ENCODE peak calls at places on chromosomes 2 and 18, in four cellular contexts. E is choroid plexus epithelial cell, U is hepatocyte, A is cardiac muscle cell. R is an unnamed sample.

GRCh38 chr2:176056411-176056810 is 27.4 kb downstream of the EVX2 start:
- DNase-seq in E (peak; percentile 6), U (peak; percentile 33), A (peak; percentile 50), R (no peak)

GRCh38 chr2:10260130-10260529 is 42.6 kb upstream of the HPCAL1 start:
- DNase-seq in E (no peak), U (peak; percentile 49), A (no peak), R (no peak)

GRCh38 chr2:45746888-45747287 is 95.4 kb downstream of the PRKCE start:
- DNase-seq in E (no peak), U (no peak), A (no peak), R (no peak)

GRCh38 chr2:95314964-95315611 is 17.9 kb downstream of the KCNIP3 start:
- DNase-seq in E (peak; percentile 36), U (peak; percentile 51), A (peak; percentile 53), R (peak; percentile 81)

GRCh38 chr2:115364078-115364477 is 921.6 kb downstream of the DPP10 start:
- DNase-seq in E (peak; percentile 1), U (no peak), A (no peak), R (peak; percentile 32)

GRCh38 chr2:201116959-201117734 is 1.2 kb downstream of the CFLAR start:
- DNase-seq in E (peak; percentile 92), U (peak; percentile 76), A (no peak), R (peak; percentile 58)

GRCh38 chr18:36179562-36180334 is 7.5 kb upstream of the MOCOS start:
- DNase-seq in E (peak; percentile 98), U (peak; percentile 53), A (no peak), R (no peak)

GRCh38 chr2:8053241-8053640 is 628.6 kb upstream of the ID2 start:
- DNase-seq in E (no peak), U (no peak), A (no peak), R (no peak)

GRCh38 chr2:74659462-74659861 is 5.4 kb downstream of the SEMA4F start:
- DNase-seq in E (peak; percentile 13), U (no peak), A (no peak), R (no peak)

GRCh38 chr2:74658516-74658915 is 4.5 kb downstream of the SEMA4F start:
- DNase-seq in E (peak; percentile 11), U (no peak), A (no peak), R (no peak)

GRCh38 chr2:74653589-74653984 is 460 bp upstream of the SEMA4F start:
- DNase-seq in E (no peak), U (no peak), A (no peak), R (no peak)

GRCh38 chr2:74655579-74655978 is 1.5 kb downstream of the SEMA4F start:
- DNase-seq in E (no peak), U (no peak), A (no peak), R (no peak)

DNA sequence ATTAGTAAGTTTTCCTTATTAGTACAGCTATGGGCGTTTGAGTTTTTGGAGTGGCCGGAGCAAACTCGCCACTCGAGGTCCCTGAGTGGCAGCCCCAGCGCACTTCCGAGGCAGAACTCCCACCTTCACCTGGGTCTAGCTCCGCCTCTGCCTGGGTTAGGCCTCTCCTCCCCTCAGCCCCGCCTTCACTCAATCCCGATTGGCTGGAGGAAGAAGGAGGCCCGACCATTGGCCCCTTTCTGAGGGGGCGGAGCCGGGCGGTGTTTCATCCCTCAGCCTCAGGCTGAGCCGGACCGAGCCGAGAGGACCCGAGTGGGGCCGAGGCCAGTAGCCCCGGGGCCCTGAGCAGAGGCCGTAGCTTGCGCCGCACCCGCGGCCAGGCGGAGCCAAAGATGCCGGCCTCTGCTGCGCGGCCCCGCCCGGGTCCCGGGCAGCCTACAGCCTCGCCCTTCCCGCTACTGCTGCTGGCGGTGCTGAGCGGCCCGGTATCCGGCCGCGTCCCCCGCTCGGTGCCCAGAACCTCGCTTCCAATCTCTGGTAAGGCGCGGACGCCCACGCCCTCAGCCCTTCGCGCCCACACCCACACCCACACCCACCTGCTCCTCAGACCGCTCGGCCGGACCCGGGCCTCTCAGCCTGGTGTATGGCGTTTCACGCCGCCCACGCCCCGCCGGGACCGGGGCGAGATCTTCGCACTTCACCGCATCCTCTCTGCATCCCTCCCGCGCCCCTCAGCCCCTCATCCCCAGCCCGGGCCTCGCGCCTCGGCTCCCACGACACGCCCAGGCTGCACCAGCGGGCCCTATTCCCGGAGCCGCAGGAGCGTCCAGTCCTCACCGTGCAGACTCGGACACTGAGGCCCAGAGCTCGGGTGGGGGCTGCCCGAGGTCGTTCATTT is at the start of gene SEMA4F:
- DNase-seq in E (peak; percentile 95), U (peak; percentile 98), A (peak; percentile 98), R (peak; percentile 99)
- TF ChIP-seq CTCF in E (no peak), U (no peak), A (no peak), R (no peak)

GRCh38 chr2:187966924-187967323 is 324.8 kb upstream of the GULP1 start:
- DNase-seq in E (no peak), U (no peak), A (no peak), R (no peak)

GRCh38 chr2:187976259-187976658 is 315.4 kb upstream of the GULP1 start:
- DNase-seq in E (no peak), U (no peak), A (no peak), R (no peak)

GRCh38 chr2:187976667-187977333 is 314.9 kb upstream of the GULP1 start:
- DNase-seq in E (no peak), U (no peak), A (no peak), R (peak; percentile 38)

GRCh38 chr2:187971893-187972292 is 319.8 kb upstream of the GULP1 start:
- DNase-seq in E (no peak), U (no peak), A (no peak), R (peak; percentile 73)
- TF ChIP-seq CTCF in E (no peak), U (no peak), A (no peak), R (peak; percentile 71)

DNA sequence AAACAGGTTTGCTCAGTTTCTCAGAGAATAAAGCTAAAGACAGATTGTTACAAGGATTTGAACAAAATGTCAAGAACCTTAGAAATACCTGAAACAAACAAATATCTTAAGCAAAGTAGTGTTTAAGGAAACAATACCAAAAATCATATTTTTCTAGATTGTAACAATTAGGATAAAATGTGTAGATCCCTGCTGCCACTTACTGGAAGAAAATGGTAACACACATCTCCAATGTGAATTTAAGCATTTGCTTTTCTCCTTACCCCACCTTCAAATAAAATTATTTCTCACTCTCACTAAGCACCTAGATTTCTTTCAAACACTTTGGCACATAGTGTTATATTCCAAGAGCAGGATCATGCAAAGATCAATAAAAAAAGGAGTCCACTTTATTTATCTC is 34.9 kb downstream of the SUCLG1 start:
- DNase-seq in E (peak; percentile 54), U (no peak), A (peak; percentile 5), R (peak; percentile 11)
- TF ChIP-seq CTCF in E (peak; percentile 60), U (peak; percentile 52), A (peak; percentile 55), R (peak; percentile 43)

DNA sequence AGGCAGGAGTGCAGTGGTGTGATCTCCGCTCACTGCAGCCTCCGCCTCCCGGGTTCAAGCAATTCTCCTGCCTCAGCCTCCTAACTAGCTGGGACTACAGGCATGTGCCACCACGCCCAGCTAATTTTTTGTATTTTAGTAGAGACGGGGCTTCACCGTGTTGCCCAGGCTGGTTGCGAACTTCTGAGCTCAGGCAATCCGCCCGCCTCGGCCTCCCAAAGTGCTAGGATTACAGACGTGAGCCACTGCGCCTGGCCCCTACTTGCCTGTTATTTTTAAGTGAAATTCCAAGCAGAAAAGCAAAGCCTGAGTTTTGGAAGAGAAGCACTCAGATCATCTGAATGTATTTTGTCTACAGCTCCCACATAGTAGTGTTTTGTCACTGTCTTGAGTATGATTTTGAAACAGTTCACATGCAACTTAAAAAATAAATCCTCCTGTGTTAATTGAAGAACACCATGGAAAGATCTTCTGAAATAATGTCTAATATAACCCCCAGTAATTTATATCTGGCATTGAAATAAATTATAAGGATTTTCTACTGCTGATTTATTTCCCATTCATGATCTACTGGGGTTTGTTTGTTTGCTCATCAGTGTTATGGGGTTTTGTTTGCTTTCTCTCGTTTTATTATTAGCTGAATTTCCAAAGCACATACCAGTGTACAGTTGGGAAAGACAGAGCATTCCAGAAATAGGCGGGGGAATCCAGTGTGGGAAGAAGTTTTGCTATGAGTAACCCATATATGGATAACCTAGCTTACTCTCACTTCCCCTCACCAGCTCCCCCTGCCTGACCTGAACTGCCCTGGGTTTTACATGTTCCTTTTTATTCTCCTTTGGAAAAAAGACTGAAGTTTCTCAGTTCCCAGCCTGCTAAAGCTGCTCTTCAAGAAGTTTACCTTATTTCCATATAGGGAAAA is 80.1 kb upstream of the MAP3K20 start:
- DNase-seq in E (peak; percentile 85), U (peak; percentile 75), A (peak; percentile 54), R (peak; percentile 42)
- TF ChIP-seq CTCF in E (peak; percentile 51), U (no peak), A (peak; percentile 55), R (peak; percentile 27)

GRCh38 chr18:1062592-1062991 is 157.9 kb downstream of the ADCYAP1 start:
- DNase-seq in E (peak; percentile 22), U (no peak), A (no peak), R (peak; percentile 31)
- TF ChIP-seq CTCF in E (peak; percentile 50), U (no peak), A (no peak), R (peak; percentile 47)